ENCODE peak calls at places on chromosome 1, in nine cellular contexts. One of them, this sample, is unnamed.

GRCh38 chr1:231591466-231591865 is 35.1 kb upstream of the DISC1 start:
- DNase-seq in colonic mucosa: no peak
- DNase-seq in fibroblast of lung: no peak
- DNase-seq in testis: no peak
- DNase-seq in GM06990: no peak
- DNase-seq in lower leg skin: no peak
- DNase-seq in GM23338: no peak
- DNase-seq in psoas muscle: no peak
- DNase-seq in mesendoderm: no peak
- DNase-seq in this sample: no peak

GRCh38 chr1:167136191-167136614 is 42.3 kb downstream of the STYXL2 start:
- DNase-seq in colonic mucosa: peak; percentile 65
- DNase-seq in fibroblast of lung: peak; percentile 83
- DNase-seq in testis: peak; percentile 30
- DNase-seq in GM06990: no peak
- DNase-seq in lower leg skin: no peak
- DNase-seq in GM23338: peak; percentile 69
- DNase-seq in psoas muscle: peak; percentile 84
- DNase-seq in mesendoderm: peak; percentile 94
- DNase-seq in this sample: no peak

GRCh38 chr1:64251971-64252370 is 48.5 kb downstream of the UBE2U start:
- DNase-seq in colonic mucosa: no peak
- DNase-seq in fibroblast of lung: no peak
- DNase-seq in testis: no peak
- DNase-seq in GM06990: no peak
- DNase-seq in lower leg skin: no peak
- DNase-seq in GM23338: peak; percentile 74
- DNase-seq in psoas muscle: no peak
- DNase-seq in mesendoderm: peak; percentile 76
- DNase-seq in this sample: no peak

GRCh38 chr1:59730302-59730701 is 84.4 kb upstream of the HOOK1 start:
- DNase-seq in colonic mucosa: no peak
- DNase-seq in fibroblast of lung: peak; percentile 95
- DNase-seq in testis: no peak
- DNase-seq in GM06990: no peak
- DNase-seq in lower leg skin: no peak
- DNase-seq in GM23338: no peak
- DNase-seq in psoas muscle: no peak
- DNase-seq in mesendoderm: no peak
- DNase-seq in this sample: no peak

GRCh38 chr1:21098186-21098915 is 78.3 kb downstream of the EIF4G3 start:
- DNase-seq in colonic mucosa: no peak
- DNase-seq in fibroblast of lung: no peak
- DNase-seq in testis: no peak
- DNase-seq in GM06990: no peak
- DNase-seq in lower leg skin: no peak
- DNase-seq in GM23338: no peak
- DNase-seq in psoas muscle: no peak
- DNase-seq in mesendoderm: no peak
- DNase-seq in this sample: no peak

GRCh38 chr1:236753554-236753953 is 41.5 kb upstream of the MTR start:
- DNase-seq in colonic mucosa: no peak
- DNase-seq in fibroblast of lung: peak; percentile 6
- DNase-seq in testis: peak; percentile 41
- DNase-seq in GM06990: no peak
- DNase-seq in lower leg skin: no peak
- DNase-seq in GM23338: peak; percentile 71
- DNase-seq in psoas muscle: no peak
- DNase-seq in mesendoderm: peak; percentile 93
- DNase-seq in this sample: no peak

GRCh38 chr1:78165816-78166215 is 120.0 kb downstream of the GIPC2 start:
- DNase-seq in colonic mucosa: no peak
- DNase-seq in fibroblast of lung: no peak
- DNase-seq in testis: no peak
- DNase-seq in GM06990: no peak
- DNase-seq in lower leg skin: no peak
- DNase-seq in GM23338: no peak
- DNase-seq in psoas muscle: no peak
- DNase-seq in mesendoderm: no peak
- DNase-seq in this sample: no peak

GRCh38 chr1:10181154-10181553 is 29.2 kb upstream of the KIF1B start:
- DNase-seq in colonic mucosa: no peak
- DNase-seq in fibroblast of lung: no peak
- DNase-seq in testis: no peak
- DNase-seq in GM06990: no peak
- DNase-seq in lower leg skin: no peak
- DNase-seq in GM23338: no peak
- DNase-seq in psoas muscle: no peak
- DNase-seq in mesendoderm: no peak
- DNase-seq in this sample: no peak

GRCh38 chr1:64495878-64496277 is 25.9 kb downstream of the CACHD1 start:
- DNase-seq in colonic mucosa: no peak
- DNase-seq in fibroblast of lung: no peak
- DNase-seq in testis: no peak
- DNase-seq in GM06990: no peak
- DNase-seq in lower leg skin: no peak
- DNase-seq in GM23338: no peak
- DNase-seq in psoas muscle: no peak
- DNase-seq in mesendoderm: no peak
- DNase-seq in this sample: no peak

GRCh38 chr1:117060441-117061317 is 553 bp downstream of the TTF2 start:
- DNase-seq in colonic mucosa: peak; percentile 61
- DNase-seq in fibroblast of lung: peak; percentile 60
- DNase-seq in testis: peak; percentile 50
- DNase-seq in GM06990: no peak
- DNase-seq in lower leg skin: peak; percentile 30
- DNase-seq in GM23338: peak; percentile 51
- DNase-seq in psoas muscle: no peak
- DNase-seq in mesendoderm: peak; percentile 75
- DNase-seq in this sample: no peak

GRCh38 chr1:160260436-160261382 is 1.6 kb downstream of the DCAF8 start:
- DNase-seq in colonic mucosa: no peak
- DNase-seq in fibroblast of lung: peak; percentile 93
- DNase-seq in testis: peak; percentile 17
- DNase-seq in GM06990: no peak
- DNase-seq in lower leg skin: no peak
- DNase-seq in GM23338: peak; percentile 27
- DNase-seq in psoas muscle: no peak
- DNase-seq in mesendoderm: peak; percentile 27
- DNase-seq in this sample: no peak

GRCh38 chr1:91929246-91929645 is 20.0 kb upstream of the BRDT start:
- DNase-seq in colonic mucosa: no peak
- DNase-seq in fibroblast of lung: peak; percentile 5
- DNase-seq in testis: no peak
- DNase-seq in GM06990: no peak
- DNase-seq in lower leg skin: no peak
- DNase-seq in GM23338: peak; percentile 60
- DNase-seq in psoas muscle: no peak
- DNase-seq in mesendoderm: peak; percentile 54
- DNase-seq in this sample: no peak

GRCh38 chr1:1359668-1360468 is 1.5 kb upstream of the MXRA8 start:
- DNase-seq in colonic mucosa: peak; percentile 24
- DNase-seq in fibroblast of lung: peak; percentile 86
- DNase-seq in testis: peak; percentile 74
- DNase-seq in GM06990: no peak
- DNase-seq in lower leg skin: no peak
- DNase-seq in GM23338: no peak
- DNase-seq in psoas muscle: peak; percentile 76
- DNase-seq in mesendoderm: no peak
- DNase-seq in this sample: peak; percentile 81

GRCh38 chr1:155910621-155911121 is 478 bp downstream of the RIT1 start:
- DNase-seq in colonic mucosa: peak; percentile 29
- DNase-seq in fibroblast of lung: peak; percentile 50
- DNase-seq in testis: peak; percentile 51
- DNase-seq in GM06990: peak; percentile 20
- DNase-seq in lower leg skin: peak; percentile 18
- DNase-seq in GM23338: peak; percentile 54
- DNase-seq in psoas muscle: no peak
- DNase-seq in mesendoderm: peak; percentile 64
- DNase-seq in this sample: no peak

GRCh38 chr1:150612014-150612345 is 17.4 kb downstream of the ENSA start:
- DNase-seq in colonic mucosa: no peak
- DNase-seq in fibroblast of lung: no peak
- DNase-seq in testis: no peak
- DNase-seq in GM06990: no peak
- DNase-seq in lower leg skin: no peak
- DNase-seq in GM23338: no peak
- DNase-seq in psoas muscle: no peak
- DNase-seq in mesendoderm: no peak
- DNase-seq in this sample: no peak
- H3K4me3 ChIP-seq in colonic mucosa: no peak overlapping the region
- H3K4me3 ChIP-seq in fibroblast of lung: no peak overlapping the region
- H3K4me3 ChIP-seq in testis: no peak overlapping the region
- H3K4me3 ChIP-seq in GM06990: no peak overlapping the region
- H3K4me3 ChIP-seq in lower leg skin: no peak overlapping the region
- H3K4me3 ChIP-seq in GM23338: no peak overlapping the region
- H3K4me3 ChIP-seq in psoas muscle: no peak overlapping the region
- H3K4me3 ChIP-seq in mesendoderm: no peak overlapping the region
- H3K4me3 ChIP-seq in this sample: no peak overlapping the region

GRCh38 chr1:153392822-153393221 is 1.9 kb upstream of the S100A8 start:
- DNase-seq in colonic mucosa: peak; percentile 12
- DNase-seq in fibroblast of lung: no peak
- DNase-seq in testis: no peak
- DNase-seq in GM06990: no peak
- DNase-seq in lower leg skin: no peak
- DNase-seq in GM23338: no peak
- DNase-seq in psoas muscle: no peak
- DNase-seq in mesendoderm: no peak
- DNase-seq in this sample: no peak

GRCh38 chr1:153389978-153390879 is 644 bp downstream of the S100A8 start:
- DNase-seq in colonic mucosa: peak; percentile 38
- DNase-seq in fibroblast of lung: no peak
- DNase-seq in testis: no peak
- DNase-seq in GM06990: no peak
- DNase-seq in lower leg skin: no peak
- DNase-seq in GM23338: no peak
- DNase-seq in psoas muscle: no peak
- DNase-seq in mesendoderm: no peak
- DNase-seq in this sample: no peak

GRCh38 chr1:153389394-153389793 is 1.5 kb downstream of the S100A8 start:
- DNase-seq in colonic mucosa: no peak
- DNase-seq in fibroblast of lung: no peak
- DNase-seq in testis: no peak
- DNase-seq in GM06990: no peak
- DNase-seq in lower leg skin: no peak
- DNase-seq in GM23338: no peak
- DNase-seq in psoas muscle: no peak
- DNase-seq in mesendoderm: no peak
- DNase-seq in this sample: no peak

GRCh38 chr1:153393926-153394325 is 3.1 kb upstream of the S100A8 start:
- DNase-seq in colonic mucosa: peak; percentile 15
- DNase-seq in fibroblast of lung: no peak
- DNase-seq in testis: no peak
- DNase-seq in GM06990: no peak
- DNase-seq in lower leg skin: no peak
- DNase-seq in GM23338: peak; percentile 54
- DNase-seq in psoas muscle: no peak
- DNase-seq in mesendoderm: peak; percentile 50
- DNase-seq in this sample: no peak

GRCh38 chr1:153390938-153391710 is at the start of gene S100A8:
- DNase-seq in colonic mucosa: peak; percentile 36
- DNase-seq in fibroblast of lung: no peak
- DNase-seq in testis: peak; percentile 43
- DNase-seq in GM06990: no peak
- DNase-seq in lower leg skin: peak; percentile 63
- DNase-seq in GM23338: no peak
- DNase-seq in psoas muscle: peak; percentile 84
- DNase-seq in mesendoderm: no peak
- DNase-seq in this sample: peak; percentile 27
- H3K4me3 ChIP-seq in colonic mucosa: no peak within 1 kb of the TSS
- H3K4me3 ChIP-seq in fibroblast of lung: no peak within 1 kb of the TSS
- H3K4me3 ChIP-seq in testis: no peak within 1 kb of the TSS
- H3K4me3 ChIP-seq in GM06990: no peak within 1 kb of the TSS
- H3K4me3 ChIP-seq in lower leg skin: no peak within 1 kb of the TSS
- H3K4me3 ChIP-seq in GM23338: no peak within 1 kb of the TSS
- H3K4me3 ChIP-seq in psoas muscle: no peak within 1 kb of the TSS
- H3K4me3 ChIP-seq in mesendoderm: no peak within 1 kb of the TSS
- H3K4me3 ChIP-seq in this sample: no peak within 1 kb of the TSS

DNA sequence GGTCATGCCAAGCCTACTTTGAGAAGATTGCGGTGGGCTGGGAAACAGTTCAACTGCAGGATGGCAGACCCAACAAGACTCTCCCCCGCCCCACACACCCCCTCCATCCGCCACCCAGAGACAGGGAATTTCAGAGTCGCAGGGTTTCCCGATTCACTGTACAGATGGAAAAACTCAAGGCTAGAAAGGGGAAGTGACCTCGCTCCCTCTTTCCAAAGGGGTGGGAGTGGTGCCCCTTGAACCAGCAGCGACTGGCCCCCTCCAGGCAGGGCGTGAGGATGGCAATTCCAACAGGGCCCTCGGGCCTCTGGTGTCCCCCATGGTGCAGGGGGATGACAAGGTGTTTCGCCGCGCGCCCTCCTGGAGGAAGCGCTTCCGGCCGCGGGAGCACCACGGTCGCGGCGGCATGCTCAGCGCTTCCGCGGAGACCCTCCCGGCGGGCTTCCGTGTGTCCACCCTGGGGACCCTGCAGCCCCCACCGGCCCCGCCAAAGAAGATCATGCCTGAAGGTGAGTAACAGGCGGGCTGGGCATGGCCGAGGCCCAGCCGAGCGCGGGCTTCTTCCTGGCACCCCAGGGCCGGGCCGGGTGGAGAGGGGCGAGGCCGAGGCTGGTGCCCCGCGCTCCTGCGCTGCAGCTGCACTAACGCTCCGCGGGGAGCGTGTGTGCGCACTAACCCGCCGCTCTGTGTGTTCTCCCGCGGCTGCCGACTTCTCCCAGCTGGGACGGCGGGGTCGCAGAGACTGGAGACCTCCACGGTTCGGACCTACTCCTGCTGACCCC is 10.4 kb downstream of the MYOG start:
- DNase-seq in colonic mucosa: no peak
- DNase-seq in fibroblast of lung: no peak
- DNase-seq in testis: no peak
- DNase-seq in GM06990: no peak
- DNase-seq in lower leg skin: no peak
- DNase-seq in GM23338: peak; percentile 58
- DNase-seq in psoas muscle: no peak
- DNase-seq in mesendoderm: no peak
- DNase-seq in this sample: no peak
- H3K4me3 ChIP-seq in colonic mucosa: peak overlapping the region; percentile 27
- H3K4me3 ChIP-seq in fibroblast of lung: no peak overlapping the region
- H3K4me3 ChIP-seq in testis: peak overlapping the region; percentile 56
- H3K4me3 ChIP-seq in GM06990: no peak overlapping the region
- H3K4me3 ChIP-seq in lower leg skin: no peak overlapping the region
- H3K4me3 ChIP-seq in GM23338: peak overlapping the region; percentile 65
- H3K4me3 ChIP-seq in psoas muscle: peak overlapping the region; percentile 51
- H3K4me3 ChIP-seq in mesendoderm: no peak overlapping the region
- H3K4me3 ChIP-seq in this sample: peak overlapping the region; percentile 11

DNA sequence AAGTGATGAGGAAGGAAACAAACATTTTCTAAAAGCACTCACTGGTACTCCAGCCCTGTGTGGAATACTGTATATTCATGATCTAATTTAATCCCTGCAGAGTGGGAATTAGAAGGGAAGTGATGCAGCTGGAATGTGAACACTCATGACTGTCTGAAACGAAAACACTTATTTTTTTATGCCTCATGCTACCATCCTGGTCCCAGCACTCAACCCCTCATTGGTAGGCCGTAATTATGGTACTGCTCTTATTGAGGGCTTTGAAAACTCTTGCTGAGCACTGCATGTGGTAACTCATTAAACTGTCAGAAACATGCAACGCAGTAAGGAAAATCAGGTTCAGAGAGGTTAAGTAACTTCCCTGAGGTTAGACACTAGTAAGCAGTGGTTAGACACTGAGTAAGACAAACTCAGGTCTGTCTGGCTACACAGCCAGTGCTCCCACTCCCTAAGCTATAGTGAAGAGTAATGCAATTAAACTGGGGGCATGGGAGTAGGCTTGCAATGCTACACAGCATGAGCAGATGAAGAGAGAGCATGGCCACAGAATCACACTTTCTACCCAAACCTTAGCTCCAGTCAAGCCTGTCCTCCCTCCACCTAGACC is 17.3 kb upstream of the TNFSF4 start:
- DNase-seq in colonic mucosa: no peak
- DNase-seq in fibroblast of lung: no peak
- DNase-seq in testis: no peak
- DNase-seq in GM06990: no peak
- DNase-seq in lower leg skin: no peak
- DNase-seq in GM23338: no peak
- DNase-seq in psoas muscle: no peak
- DNase-seq in mesendoderm: no peak
- DNase-seq in this sample: no peak
- H3K4me3 ChIP-seq in colonic mucosa: no peak overlapping the region
- H3K4me3 ChIP-seq in fibroblast of lung: no peak overlapping the region
- H3K4me3 ChIP-seq in testis: no peak overlapping the region
- H3K4me3 ChIP-seq in GM06990: no peak overlapping the region
- H3K4me3 ChIP-seq in lower leg skin: no peak overlapping the region
- H3K4me3 ChIP-seq in GM23338: no peak overlapping the region
- H3K4me3 ChIP-seq in psoas muscle: no peak overlapping the region
- H3K4me3 ChIP-seq in mesendoderm: no peak overlapping the region
- H3K4me3 ChIP-seq in this sample: no peak overlapping the region